ENCODE peak calls at places on chromosomes 12 and 14, in six cellular contexts. One of them, this sample, is unnamed.

GRCh38 chr12:65113621-65114035 is 7.5 kb downstream of the WIF1 start:
- DNase-seq in mesendoderm: no peak
- DNase-seq in Peyer's patch: no peak
- DNase-seq in memory B cell: no peak
- DNase-seq in GM12891: no peak
- DNase-seq in Right ventricle myocardium superior: no peak
- DNase-seq in this sample: no peak

GRCh38 chr14:71245659-71246361 is 338.6 kb downstream of the PCNX1 start:
- DNase-seq in mesendoderm: no peak
- DNase-seq in Peyer's patch: no peak
- DNase-seq in memory B cell: no peak
- DNase-seq in GM12891: no peak
- DNase-seq in Right ventricle myocardium superior: no peak
- DNase-seq in this sample: no peak

GRCh38 chr12:1608783-1609119 is 14.4 kb upstream of the FBXL14 start:
- DNase-seq in mesendoderm: no peak
- DNase-seq in Peyer's patch: no peak
- DNase-seq in memory B cell: no peak
- DNase-seq in GM12891: no peak
- DNase-seq in Right ventricle myocardium superior: no peak
- DNase-seq in this sample: no peak

GRCh38 chr12:120238224-120238616 is 27.3 kb downstream of the PXN start:
- DNase-seq in mesendoderm: no peak
- DNase-seq in Peyer's patch: no peak
- DNase-seq in memory B cell: no peak
- DNase-seq in GM12891: no peak
- DNase-seq in Right ventricle myocardium superior: no peak
- DNase-seq in this sample: no peak

GRCh38 chr14:100529561-100530031 is 57.6 kb downstream of the BEGAIN start:
- DNase-seq in mesendoderm: no peak
- DNase-seq in Peyer's patch: peak; percentile 44
- DNase-seq in memory B cell: no peak
- DNase-seq in GM12891: no peak
- DNase-seq in Right ventricle myocardium superior: no peak
- DNase-seq in this sample: peak; percentile 53

GRCh38 chr12:49707812-49708147 is 575 bp upstream of the FMNL3 start:
- DNase-seq in mesendoderm: no peak
- DNase-seq in Peyer's patch: no peak
- DNase-seq in memory B cell: no peak
- DNase-seq in GM12891: no peak
- DNase-seq in Right ventricle myocardium superior: no peak
- DNase-seq in this sample: no peak

GRCh38 chr14:24680516-24680915 is 46.5 kb upstream of the GZMB start:
- DNase-seq in mesendoderm: no peak
- DNase-seq in Peyer's patch: no peak
- DNase-seq in memory B cell: no peak
- DNase-seq in GM12891: no peak
- DNase-seq in Right ventricle myocardium superior: no peak
- DNase-seq in this sample: no peak

GRCh38 chr12:112419269-112420133 is 754 bp downstream of the PTPN11 start:
- DNase-seq in mesendoderm: peak; percentile 92
- DNase-seq in Peyer's patch: peak; percentile 73
- DNase-seq in memory B cell: no peak
- DNase-seq in GM12891: no peak
- DNase-seq in Right ventricle myocardium superior: peak; percentile 78
- DNase-seq in this sample: peak; percentile 87

GRCh38 chr12:29350080-29350479 is 30.9 kb downstream of the ERGIC2 start:
- DNase-seq in mesendoderm: no peak
- DNase-seq in Peyer's patch: no peak
- DNase-seq in memory B cell: no peak
- DNase-seq in GM12891: no peak
- DNase-seq in Right ventricle myocardium superior: no peak
- DNase-seq in this sample: no peak

GRCh38 chr12:82672811-82673495 is 13.8 kb upstream of the TMTC2 start:
- DNase-seq in mesendoderm: no peak
- DNase-seq in Peyer's patch: no peak
- DNase-seq in memory B cell: no peak
- DNase-seq in GM12891: no peak
- DNase-seq in Right ventricle myocardium superior: no peak
- DNase-seq in this sample: no peak

GRCh38 chr12:117040496-117040895 is 58.7 kb downstream of the TESC start:
- DNase-seq in mesendoderm: no peak
- DNase-seq in Peyer's patch: no peak
- DNase-seq in memory B cell: no peak
- DNase-seq in GM12891: no peak
- DNase-seq in Right ventricle myocardium superior: peak; percentile 36
- DNase-seq in this sample: no peak

GRCh38 chr12:126349383-126349782 is 1284.1 kb downstream of the AACS start:
- DNase-seq in mesendoderm: no peak
- DNase-seq in Peyer's patch: no peak
- DNase-seq in memory B cell: no peak
- DNase-seq in GM12891: no peak
- DNase-seq in Right ventricle myocardium superior: no peak
- DNase-seq in this sample: no peak

GRCh38 chr12:132490481-132491348 is 764 bp downstream of the FBRSL1 start:
- DNase-seq in mesendoderm: no peak
- DNase-seq in Peyer's patch: peak; percentile 64
- DNase-seq in memory B cell: no peak
- DNase-seq in GM12891: peak; percentile 61
- DNase-seq in Right ventricle myocardium superior: no peak
- DNase-seq in this sample: no peak

GRCh38 chr12:47100146-47100545 is 20.4 kb upstream of the AMIGO2 start:
- DNase-seq in mesendoderm: no peak
- DNase-seq in Peyer's patch: no peak
- DNase-seq in memory B cell: no peak
- DNase-seq in GM12891: no peak
- DNase-seq in Right ventricle myocardium superior: no peak
- DNase-seq in this sample: no peak

GRCh38 chr12:127893875-127894635 is 372.9 kb upstream of the TMEM132C start:
- DNase-seq in mesendoderm: peak; percentile 74
- DNase-seq in Peyer's patch: no peak
- DNase-seq in memory B cell: no peak
- DNase-seq in GM12891: no peak
- DNase-seq in Right ventricle myocardium superior: no peak
- DNase-seq in this sample: no peak

GRCh38 chr14:104016873-104017650 is 68.4 kb upstream of the ASPG start:
- DNase-seq in mesendoderm: no peak
- DNase-seq in Peyer's patch: no peak
- DNase-seq in memory B cell: no peak
- DNase-seq in GM12891: no peak
- DNase-seq in Right ventricle myocardium superior: no peak
- DNase-seq in this sample: no peak

GRCh38 chr14:22822619-22823551 is 6.8 kb upstream of the MRPL52 start:
- DNase-seq in mesendoderm: peak; percentile 99
- DNase-seq in Peyer's patch: peak; percentile 82
- DNase-seq in memory B cell: peak; percentile 66
- DNase-seq in GM12891: no peak
- DNase-seq in Right ventricle myocardium superior: peak; percentile 86
- DNase-seq in this sample: peak; percentile 88

GRCh38 chr12:6850796-6851152 is 312 bp downstream of the CDCA3 start:
- DNase-seq in mesendoderm: no peak
- DNase-seq in Peyer's patch: peak; percentile 84
- DNase-seq in memory B cell: no peak
- DNase-seq in GM12891: no peak
- DNase-seq in Right ventricle myocardium superior: no peak
- DNase-seq in this sample: no peak

GRCh38 chr12:96070670-96071279 is 35.4 kb upstream of the LTA4H start:
- DNase-seq in mesendoderm: peak; percentile 80
- DNase-seq in Peyer's patch: no peak
- DNase-seq in memory B cell: no peak
- DNase-seq in GM12891: no peak
- DNase-seq in Right ventricle myocardium superior: no peak
- DNase-seq in this sample: no peak

GRCh38 chr12:62123721-62124203 is 136.4 kb upstream of the USP15 start:
- DNase-seq in mesendoderm: peak; percentile 76
- DNase-seq in Peyer's patch: no peak
- DNase-seq in memory B cell: no peak
- DNase-seq in GM12891: no peak
- DNase-seq in Right ventricle myocardium superior: no peak
- DNase-seq in this sample: no peak

This sample was measured in upper lobe of right lung.